ENCODE peak calls at places on chromosomes 5 and 9, in nine cellular contexts. T, Z, B, N, X, F, D, L and K are unnamed samples.
A peak's percentile ranks its signal among the peaks of the same experiment; 100 is the strongest.

GRCh38 chr9:78821126-78821822 is 524.3 kb downstream of the PSAT1 start:
- DNase-seq in D (peak; percentile 5), Z (no peak), T (no peak), X (peak; percentile 53), L (peak; percentile 30), N (no peak), F (no peak), B (no peak), K (no peak)

GRCh38 chr5:109844695-109845094 is 155.0 kb downstream of the MAN2A1 start:
- DNase-seq in F (no peak), D (no peak), N (no peak), Z (no peak), L (peak; percentile 73), B (no peak), T (no peak), X (peak; percentile 49), K (no peak)

GRCh38 chr9:11064853-11065252 is 452.1 kb upstream of the PTPRD start:
- DNase-seq in X (no peak), T (no peak), F (no peak), Z (no peak), D (no peak), B (no peak), N (no peak), L (no peak), K (no peak)

GRCh38 chr5:106780355-106780754 is 890.4 kb downstream of the EFNA5 start:
- DNase-seq in F (no peak), N (no peak), L (no peak), B (peak; percentile 28), T (no peak), Z (no peak), D (no peak), X (peak; percentile 57), K (no peak)

GRCh38 chr5:40605295-40605958 is 74.3 kb upstream of the PTGER4 start:
- DNase-seq in D (no peak), T (no peak), Z (no peak), F (no peak), N (no peak), L (peak; percentile 29), B (no peak), X (peak; percentile 63), K (no peak)

GRCh38 chr5:82355921-82356454 is 77.8 kb upstream of the RPS23 start:
- DNase-seq in D (no peak), Z (no peak), F (no peak), L (peak; percentile 62), X (no peak), T (no peak), B (no peak), N (no peak), K (no peak)

GRCh38 chr5:142426129-142426641 is 101.4 kb upstream of the SPRY4 start:
- DNase-seq in B (peak; percentile 51), Z (no peak), X (no peak), L (peak; percentile 43), D (peak; percentile 23), T (no peak), N (no peak), F (no peak), K (no peak)

GRCh38 chr9:3730527-3730926 is 204.7 kb upstream of the RFX3 start:
- DNase-seq in T (no peak), N (no peak), Z (no peak), X (no peak), F (no peak), B (no peak), L (no peak), D (no peak), K (no peak)

GRCh38 chr9:70060148-70060882 is 16.7 kb downstream of the MAMDC2 start:
- DNase-seq in N (no peak), L (no peak), T (no peak), X (no peak), Z (no peak), B (no peak), F (no peak), D (no peak), K (no peak)

GRCh38 chr9:79939819-79940218 is 368.1 kb downstream of the TLE4 start:
- DNase-seq in L (no peak), D (no peak), N (no peak), T (no peak), X (no peak), F (no peak), B (peak; percentile 32), Z (no peak), K (no peak)

GRCh38 chr9:122991370-122991830 is 42.1 kb upstream of the GPR21 start:
- DNase-seq in B (no peak), F (no peak), T (no peak), L (peak; percentile 93), D (no peak), N (no peak), Z (no peak), X (peak; percentile 92), K (peak; percentile 23)

GRCh38 chr5:180159756-180160155 is 49.3 kb downstream of the RASGEF1C start:
- DNase-seq in D (no peak), Z (no peak), X (no peak), L (no peak), F (no peak), T (no peak), B (peak; percentile 5), N (no peak), K (no peak)

GRCh38 chr5:157362982-157363381 is 97.0 kb upstream of the NIPAL4 start:
- DNase-seq in L (no peak), F (no peak), D (no peak), B (no peak), Z (no peak), N (no peak), X (peak; percentile 20), T (no peak), K (no peak)

GRCh38 chr5:100448250-100448649 is 86.9 kb upstream of the FAM174A start:
- DNase-seq in N (no peak), L (no peak), B (no peak), D (no peak), Z (no peak), F (no peak), T (no peak), X (peak; percentile 30), K (no peak)

GRCh38 chr5:5572983-5573797 is 150.7 kb downstream of the ICE1 start:
- DNase-seq in F (no peak), X (no peak), N (no peak), B (no peak), D (no peak), L (no peak), Z (no peak), T (no peak), K (no peak)

GRCh38 chr5:145775893-145776444 is 59.2 kb downstream of the PRELID2 start:
- DNase-seq in Z (no peak), D (no peak), L (peak; percentile 84), X (peak; percentile 88), N (no peak), T (no peak), B (no peak), F (no peak), K (no peak)

GRCh38 chr9:95379630-95380029 is 62.1 kb upstream of the FANCC start:
- DNase-seq in L (no peak), X (no peak), N (no peak), B (no peak), F (no peak), Z (no peak), D (no peak), T (no peak), K (no peak)

GRCh38 chr5:38104497-38105230 is 153.7 kb upstream of the EGFLAM start:
- DNase-seq in D (no peak), T (no peak), L (no peak), B (no peak), X (no peak), Z (no peak), N (peak; percentile 38), F (no peak), K (no peak)

GRCh38 chr5:174832811-174833210 is 108.4 kb downstream of the MSX2 start:
- DNase-seq in T (no peak), D (no peak), B (no peak), X (no peak), N (no peak), L (no peak), F (no peak), Z (no peak), K (no peak)

GRCh38 chr9:90365646-90366045 is 277.0 kb downstream of the DIRAS2 start:
- DNase-seq in F (no peak), X (peak; percentile 73), L (no peak), D (no peak), T (no peak), B (no peak), N (no peak), Z (no peak), K (no peak)

GRCh38 chr9:90368241-90368640 is 274.4 kb downstream of the DIRAS2 start:
- DNase-seq in L (no peak), B (no peak), N (no peak), T (no peak), Z (no peak), X (no peak), D (no peak), F (no peak), K (no peak)
- TF ChIP-seq CTCF in L (no peak), B (no peak), N (no peak), T (no peak), Z (no peak), X (no peak), D (no peak), F (no peak), K (no peak)

GRCh38 chr5:34616665-34617064 is 39.5 kb upstream of the RAI14 start:
- DNase-seq in N (no peak), D (no peak), Z (no peak), B (no peak), T (no peak), L (no peak), X (no peak), F (no peak), K (no peak)
- TF ChIP-seq CTCF in N (no peak), D (no peak), Z (no peak), B (no peak), T (no peak), L (no peak), X (no peak), F (no peak), K (no peak)

DNA sequence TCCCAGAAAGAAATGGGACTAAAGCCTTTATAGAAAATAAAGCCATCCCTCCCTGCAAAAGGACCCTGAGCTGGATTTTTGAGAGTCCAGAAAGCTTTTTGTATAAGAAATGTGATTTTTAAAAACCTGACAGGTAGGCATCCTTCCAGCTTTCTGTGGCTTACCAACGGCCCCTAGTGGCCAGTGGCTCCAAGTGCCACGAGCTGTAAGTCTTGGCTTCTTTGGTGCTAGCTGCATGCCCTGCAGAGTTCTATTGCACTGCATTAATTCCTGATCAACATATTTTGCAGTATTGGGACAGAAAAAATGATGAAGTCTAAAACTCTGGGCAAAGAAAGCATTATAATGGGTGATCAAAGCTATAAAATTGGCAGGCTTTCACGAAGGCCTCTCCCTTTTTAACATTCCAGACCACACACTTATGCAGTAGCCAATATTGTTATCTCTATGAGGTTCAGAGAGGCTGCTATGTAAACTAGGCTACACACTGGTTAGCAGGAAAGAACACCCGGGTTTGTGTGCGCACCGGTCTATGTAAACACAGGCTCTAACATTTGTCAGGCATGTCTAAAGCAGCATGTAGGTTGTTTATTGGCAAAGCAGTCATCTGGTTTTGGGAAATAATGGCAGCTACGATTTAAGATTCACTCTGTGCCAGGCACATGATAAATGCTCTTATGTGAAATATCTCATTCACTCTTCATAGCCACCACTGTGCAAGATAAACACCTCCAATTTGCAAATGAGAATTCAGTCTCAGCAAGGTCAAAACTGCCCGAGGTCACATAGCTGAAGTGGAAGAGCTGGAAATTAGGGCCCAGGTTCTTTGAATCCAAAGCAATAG is 55.2 kb downstream of the NMUR2 start:
- DNase-seq in L (peak; percentile 3), T (peak; percentile 46), F (no peak), X (peak; percentile 55), B (peak; percentile 61), N (peak; percentile 61), Z (no peak), D (peak; percentile 60), K (no peak)
- TF ChIP-seq CTCF in L (peak; percentile 51), T (peak; percentile 86), F (peak; percentile 59), X (peak; percentile 93), B (peak; percentile 72), N (peak; percentile 83), Z (peak; percentile 27), D (peak; percentile 87), K (peak; percentile 84)

GRCh38 chr9:101235105-101235866 is 149.5 kb downstream of the BAAT start:
- DNase-seq in B (no peak), F (no peak), L (peak; percentile 12), T (no peak), N (no peak), D (peak; percentile 8), Z (no peak), X (peak; percentile 45), K (no peak)
- TF ChIP-seq CTCF in B (no peak), F (no peak), L (peak; percentile 24), T (peak; percentile 69), N (peak; percentile 32), D (peak; percentile 42), Z (no peak), X (peak; percentile 52), K (no peak)